ENCODE peak calls at places on chromosomes 4 and X, in six cellular contexts. Z is H9, F is GM06990, D is GM23338, B is kidney epithelial cell, T is mesenchymal stem cell. X is an unnamed sample.

GRCh38 chrX:34716322-34716721 is 59.2 kb upstream of the TMEM47 start:
- DNase-seq in F (no peak), Z (no peak), B (no peak), T (no peak), D (no peak), X (no peak)

GRCh38 chr4:101163936-101164335 is 183.4 kb downstream of the PPP3CA start:
- DNase-seq in D (no peak), F (no peak), Z (no peak), B (no peak), T (peak; percentile 43), X (no peak)

GRCh38 chr4:56238251-56238650 is 149.0 kb downstream of the AASDH start:
- DNase-seq in T (no peak), B (no peak), D (no peak), Z (no peak), F (no peak), X (no peak)

GRCh38 chrX:18884916-18885315 is 99.0 kb downstream of the PHKA2 start:
- DNase-seq in D (no peak), Z (no peak), B (no peak), F (no peak), T (no peak), X (no peak)

GRCh38 chr4:41432889-41433288 is 105.1 kb upstream of the LIMCH1 start:
- DNase-seq in B (peak; percentile 80), T (peak; percentile 87), F (no peak), D (peak; percentile 94), Z (peak; percentile 55), X (peak; percentile 94)

GRCh38 chrX:16305187-16305586 is 137.9 kb downstream of the MAGEB17 start:
- DNase-seq in Z (no peak), F (no peak), D (no peak), T (no peak), B (no peak), X (no peak)

GRCh38 chr4:108361886-108362285 is 193.2 kb upstream of the LEF1 start:
- DNase-seq in Z (no peak), D (no peak), T (peak; percentile 36), F (no peak), B (no peak), X (peak; percentile 22)

GRCh38 chr4:17385403-17385802 is 126.5 kb downstream of the QDPR start:
- DNase-seq in D (no peak), Z (no peak), B (peak; percentile 39), T (peak; percentile 75), F (peak; percentile 1), X (peak; percentile 10)

GRCh38 chr4:78661923-78662521 is 110.5 kb downstream of the ANXA3 start:
- DNase-seq in B (no peak), Z (no peak), D (peak; percentile 18), T (peak; percentile 77), F (peak; percentile 40), X (no peak)

GRCh38 chr4:8419222-8420041 is 21.1 kb downstream of the ACOX3 start:
- DNase-seq in F (no peak), T (peak; percentile 57), Z (no peak), B (no peak), D (no peak), X (peak; percentile 58)

GRCh38 chrX:27882695-27883094 is 74.9 kb downstream of the MAGEB10 start:
- DNase-seq in B (no peak), D (no peak), F (no peak), Z (no peak), T (no peak), X (no peak)

GRCh38 chrX:153539979-153540358 is 22.5 kb downstream of the ATP2B3 start:
- DNase-seq in B (no peak), Z (no peak), F (no peak), D (no peak), T (no peak), X (no peak)
- H3K27me3 ChIP-seq in B (peaks cover 6% of the 10 kb centered on the region), Z (no peaks in the 10 kb centered on the region), F (no peaks in the 10 kb centered on the region), D (no peaks in the 10 kb centered on the region), T (peaks cover 4% of the 10 kb centered on the region), X (no peaks in the 10 kb centered on the region)

GRCh38 chr4:173525118-173526033 is 4.7 kb downstream of the HAND2 start:
- DNase-seq in Z (peak; percentile 50), F (no peak), T (peak; percentile 80), D (peak; percentile 69), B (no peak), X (no peak)

GRCh38 chr4:173528378-173529321 is 1.4 kb downstream of the HAND2 start:
- DNase-seq in F (no peak), D (peak; percentile 75), T (peak; percentile 65), B (no peak), Z (peak; percentile 65), X (no peak)

GRCh38 chr4:173527103-173527876 is 2.7 kb downstream of the HAND2 start:
- DNase-seq in T (peak; percentile 66), D (peak; percentile 82), F (no peak), Z (peak; percentile 77), B (no peak), X (no peak)

GRCh38 chr4:173526034-173526482 is 4.0 kb downstream of the HAND2 start:
- DNase-seq in T (peak; percentile 71), B (no peak), F (no peak), Z (no peak), D (peak; percentile 42), X (no peak)

DNA sequence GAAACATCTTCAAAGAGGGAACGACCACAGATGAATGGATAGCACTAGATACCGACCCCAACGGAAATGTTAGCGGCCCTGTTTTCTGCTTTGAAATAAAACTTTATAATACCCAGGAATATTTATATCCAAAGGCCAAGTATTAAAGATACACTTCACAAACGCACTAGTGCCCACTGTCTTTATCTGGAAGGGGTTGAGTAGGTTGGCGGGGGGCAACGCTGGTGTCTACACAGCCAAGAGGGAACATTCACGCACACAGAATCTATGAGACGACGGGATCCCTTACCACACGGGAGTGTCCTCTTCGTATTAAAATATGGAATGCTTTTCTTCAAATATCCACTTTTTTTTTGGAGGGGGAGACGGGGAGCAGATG is 3.3 kb downstream of the HAND2 start:
- DNase-seq in Z (no peak), D (peak; percentile 6), T (no peak), B (no peak), F (no peak), X (no peak)
- H3K27me3 ChIP-seq in Z (peaks cover 95% of the 10 kb centered on the region), D (peaks cover 99% of the 10 kb centered on the region), T (peaks cover 93% of the 10 kb centered on the region), B (peaks cover 93% of the 10 kb centered on the region), F (no peaks in the 10 kb centered on the region), X (peaks cover 90% of the 10 kb centered on the region)

GRCh38 chrX:133544105-133544504 is 128.8 kb upstream of the GPC4 start:
- DNase-seq in B (peak; percentile 77), Z (no peak), T (peak; percentile 85), F (no peak), D (peak; percentile 17), X (peak; percentile 65)

GRCh38 chrX:133543654-133544053 is 128.4 kb upstream of the GPC4 start:
- DNase-seq in F (no peak), D (no peak), B (no peak), T (no peak), Z (no peak), X (no peak)

GRCh38 chrX:133544778-133545177 is 129.5 kb upstream of the GPC4 start:
- DNase-seq in Z (no peak), D (no peak), T (no peak), B (no peak), F (no peak), X (no peak)

GRCh38 chrX:133549319-133549933 is 134.1 kb upstream of the GPC4 start:
- DNase-seq in D (no peak), T (no peak), B (no peak), Z (no peak), F (no peak), X (no peak)

GRCh38 chrX:133546441-133546840 is 131.2 kb upstream of the GPC4 start:
- DNase-seq in B (no peak), F (no peak), T (no peak), Z (no peak), D (no peak), X (no peak)
- H3K27me3 ChIP-seq in B (no peaks in the 10 kb centered on the region), F (no peaks in the 10 kb centered on the region), T (no peaks in the 10 kb centered on the region), Z (no peaks in the 10 kb centered on the region), D (no peaks in the 10 kb centered on the region), X (no peaks in the 10 kb centered on the region)

DNA sequence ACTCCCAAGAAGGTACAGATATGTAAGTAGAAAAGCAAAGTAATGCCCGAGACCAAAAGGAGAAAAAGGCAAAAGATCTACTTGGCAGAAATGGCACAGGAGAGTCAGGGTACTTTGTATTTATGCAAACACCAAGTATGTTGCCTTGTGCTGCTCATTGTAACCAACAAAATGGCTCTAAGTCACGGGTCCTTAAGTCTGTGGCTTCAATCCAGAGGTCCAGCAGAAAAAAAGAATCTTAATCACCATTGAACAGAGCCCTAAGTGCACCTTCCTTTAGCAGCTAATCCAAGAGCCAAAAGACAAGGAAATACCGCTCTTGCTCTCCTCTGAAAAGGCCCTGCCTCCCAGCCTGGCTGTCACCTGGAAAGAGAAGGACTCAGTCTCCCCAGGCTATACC is 324.9 kb upstream of the PPARGC1A start:
- DNase-seq in T (no peak), F (no peak), D (no peak), Z (no peak), B (no peak), X (no peak)
- H3K27me3 ChIP-seq in T (no peaks in the 10 kb centered on the region), F (no peaks in the 10 kb centered on the region), D (no peaks in the 10 kb centered on the region), Z (no peaks in the 10 kb centered on the region), B (no peaks in the 10 kb centered on the region), X (peaks cover 3% of the 10 kb centered on the region)

GRCh38 chr4:74325886-74326285 is 17.6 kb downstream of the EPGN start:
- DNase-seq in B (no peak), T (no peak), D (no peak), F (no peak), Z (no peak), X (no peak)
- H3K27me3 ChIP-seq in B (no peaks in the 10 kb centered on the region), T (no peaks in the 10 kb centered on the region), D (no peaks in the 10 kb centered on the region), F (no peaks in the 10 kb centered on the region), Z (no peaks in the 10 kb centered on the region), X (no peaks in the 10 kb centered on the region)

GRCh38 chrX:153828723-153829548 is 1.4 kb downstream of the PDZD4 start:
- DNase-seq in F (no peak), Z (peak; percentile 61), D (peak; percentile 74), T (peak; percentile 9), B (no peak), X (no peak)
- H3K27me3 ChIP-seq in F (no peaks in the 10 kb centered on the region), Z (no peaks in the 10 kb centered on the region), D (no peaks in the 10 kb centered on the region), T (peaks cover 46% of the 10 kb centered on the region), B (peaks cover 47% of the 10 kb centered on the region), X (peaks cover 3% of the 10 kb centered on the region)

DNA sequence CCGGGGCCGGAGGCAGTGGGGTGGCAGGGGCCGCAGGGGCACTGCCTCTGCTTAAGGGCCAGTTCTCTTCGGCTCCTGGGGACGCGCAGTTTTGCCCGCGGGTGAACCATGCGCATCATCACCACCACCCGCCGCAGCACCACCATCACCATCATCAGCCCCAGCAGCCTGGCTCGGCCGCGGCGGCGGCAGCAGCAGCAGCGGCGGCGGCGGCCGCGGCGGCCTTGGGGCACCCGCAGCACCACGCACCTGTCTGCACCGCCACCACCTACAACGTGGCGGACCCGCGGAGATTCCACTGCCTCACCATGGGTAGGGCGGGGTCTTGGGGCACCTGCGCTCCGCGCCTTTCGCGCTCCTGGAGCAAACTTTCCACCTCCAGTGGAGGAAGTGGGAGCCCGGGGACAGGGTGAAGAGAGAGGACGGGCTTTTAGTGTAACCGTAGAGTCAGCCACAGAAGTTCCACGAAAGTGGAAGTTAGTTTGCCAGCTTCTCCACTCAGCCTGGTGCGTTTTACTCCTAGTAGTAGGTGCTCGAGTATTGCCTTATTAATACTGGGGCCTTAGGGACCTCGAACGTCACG is 735 bp downstream of the GSX2 start:
- DNase-seq in D (peak; percentile 39), F (no peak), T (no peak), Z (peak; percentile 31), B (no peak), X (no peak)
- H3K27me3 ChIP-seq in D (peaks cover 100% of the 10 kb centered on the region), F (peaks cover 4% of the 10 kb centered on the region), T (peaks cover 98% of the 10 kb centered on the region), Z (peaks cover 93% of the 10 kb centered on the region), B (peaks cover 91% of the 10 kb centered on the region), X (peaks cover 91% of the 10 kb centered on the region)

DNA sequence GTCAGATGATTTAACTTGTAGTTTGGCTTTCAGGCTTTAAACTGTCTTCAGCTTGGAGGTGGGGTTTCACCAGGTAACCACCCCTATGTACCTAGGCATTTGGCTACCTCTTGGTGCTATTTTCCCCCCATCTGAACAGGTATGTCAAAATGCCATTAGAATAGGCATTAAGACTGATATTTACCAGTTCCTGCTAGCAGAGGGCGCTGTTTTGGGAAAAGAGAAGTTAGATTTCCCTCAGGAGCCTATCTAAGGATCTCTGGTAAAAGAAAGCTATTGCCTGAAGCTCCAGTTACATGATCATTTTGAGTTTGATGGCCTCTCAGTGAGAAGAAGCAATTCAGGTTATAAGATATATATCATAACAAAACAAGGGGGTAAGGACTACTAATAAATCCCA is 879.1 kb downstream of the SH3BGRL start:
- DNase-seq in D (peak; percentile 5), F (no peak), T (no peak), Z (no peak), B (no peak), X (no peak)
- H3K27me3 ChIP-seq in D (no peaks in the 10 kb centered on the region), F (no peaks in the 10 kb centered on the region), T (no peaks in the 10 kb centered on the region), Z (no peaks in the 10 kb centered on the region), B (no peaks in the 10 kb centered on the region), X (no peaks in the 10 kb centered on the region)